ENCODE peak calls at places on chromosomes 7 and 10, in six cellular contexts. A is fibroblast of the aortic adventitia, O is mucosa of descending colon, T is thoracic aorta, U is IMR-90, X is T-helper 2 cell. N is an unnamed sample.

GRCh38 chr10:72133517-72133916 is 45.2 kb upstream of the SPOCK2 start:
- DNase-seq in X (no peak), T (no peak), A (peak; percentile 48), O (no peak), U (peak; percentile 83), N (peak; percentile 69)

GRCh38 chr10:31521432-31521831 is 202.4 kb downstream of the ZEB1 start:
- DNase-seq in T (no peak), U (no peak), O (no peak), X (no peak), A (no peak), N (no peak)

GRCh38 chr10:130606001-130606405 is 469.8 kb downstream of the GLRX3 start:
- DNase-seq in O (no peak), U (no peak), A (no peak), X (no peak), T (no peak), N (no peak)

GRCh38 chr10:95530021-95530420 is 31.1 kb downstream of the SORBS1 start:
- DNase-seq in O (no peak), T (no peak), U (no peak), A (no peak), X (no peak), N (no peak)

GRCh38 chr10:35626971-35627507 is 15.1 kb downstream of the FZD8 start:
- DNase-seq in T (no peak), X (no peak), U (peak; percentile 68), A (peak; percentile 73), O (no peak), N (peak; percentile 50)

GRCh38 chr7:148849393-148850098 is 34.5 kb downstream of the EZH2 start:
- DNase-seq in U (no peak), T (no peak), A (peak; percentile 53), O (no peak), X (no peak), N (no peak)

GRCh38 chr10:58264780-58265179 is 2.9 kb downstream of the IPMK start:
- DNase-seq in O (no peak), T (no peak), A (no peak), U (no peak), X (no peak), N (no peak)

GRCh38 chr10:15719062-15719898 is 442 bp downstream of the ITGA8 start:
- DNase-seq in U (no peak), O (peak; percentile 25), T (no peak), X (peak; percentile 12), A (peak; percentile 16), N (no peak)

N was measured in GM03348.